ENCODE peak calls at places on chromosomes 13 and 19, in four cellular contexts. T, P, X and R are unnamed samples.

GRCh38 chr19:33047422-33047821 is 17.3 kb downstream of the RHPN2 start:
- DNase-seq in P (no peak), X (no peak), T (peak), R (no peak)

GRCh38 chr19:51688665-51689571 is 4.2 kb upstream of the SPACA6 start:
- DNase-seq in P (peak), X (peak), T (peak), R (peak)

GRCh38 chr19:18291019-18291524 is 9.7 kb upstream of the JUND start:
- DNase-seq in T (no peak), P (no peak), X (no peak), R (no peak)

GRCh38 chr19:18736415-18737336 is 53.2 kb downstream of the CRTC1 start:
- DNase-seq in P (no peak), X (no peak), T (peak), R (no peak)

GRCh38 chr13:80012281-80012680 is 328.6 kb downstream of the SPRY2 start:
- DNase-seq in P (no peak), T (no peak), X (no peak), R (peak)

GRCh38 chr13:31352467-31352866 is 152.7 kb downstream of the B3GLCT start:
- DNase-seq in P (no peak), X (no peak), T (no peak), R (no peak)

GRCh38 chr19:12778020-12778904 is 2.9 kb upstream of the HOOK2 start:
- DNase-seq in T (peak), P (no peak), X (no peak), R (peak)

GRCh38 chr19:54955356-54955755 is 8.0 kb upstream of the NLRP7 start:
- DNase-seq in X (no peak), T (no peak), P (no peak), R (no peak)

GRCh38 chr13:110258876-110259631 is 47.9 kb downstream of the COL4A1 start:
- DNase-seq in P (no peak), X (no peak), T (no peak), R (peak)

GRCh38 chr13:32019612-32020233 is 11.9 kb upstream of the FRY start:
- DNase-seq in P (no peak), T (peak), X (peak), R (peak)

GRCh38 chr19:1377176-1377964 is 6.3 kb upstream of the NDUFS7 start:
- DNase-seq in T (no peak), P (no peak), X (no peak), R (no peak)

GRCh38 chr13:52695856-52696255 is 43.2 kb downstream of the SUGT1 start:
- DNase-seq in T (no peak), X (no peak), P (no peak), R (no peak)

GRCh38 chr13:88246239-88246638 is 575.1 kb downstream of the SLITRK5 start:
- DNase-seq in P (no peak), T (no peak), X (no peak), R (no peak)

GRCh38 chr19:55145241-55145640 is 3.8 kb downstream of the TNNT1 start:
- DNase-seq in T (no peak), X (no peak), P (no peak), R (no peak)

GRCh38 chr13:78977311-78977710 is 318.4 kb upstream of the OBI1 start:
- DNase-seq in T (no peak), P (no peak), X (no peak), R (no peak)

GRCh38 chr19:2869618-2870017 is 2.5 kb downstream of the ZNF556 start:
- DNase-seq in P (no peak), X (no peak), T (no peak), R (no peak)

GRCh38 chr19:56091751-56092546 is 29.1 kb downstream of the ZNF787 start:
- DNase-seq in P (no peak), X (no peak), T (no peak), R (no peak)

GRCh38 chr19:41860419-41861097 is 503 bp downstream of the RPS19 start:
- DNase-seq in T (no peak), P (no peak), X (no peak), R (peak)

GRCh38 chr13:22693691-22694090 is 487.1 kb upstream of the SGCG start:
- DNase-seq in T (no peak), X (no peak), P (no peak), R (no peak)

GRCh38 chr13:45143346-45143751 is 23.0 kb downstream of the GTF2F2 start:
- DNase-seq in X (no peak), P (no peak), T (no peak), R (no peak)

GRCh38 chr13:60398949-60399589 is 2.0 kb downstream of the TDRD3 start:
- DNase-seq in P (no peak), T (peak), X (no peak), R (peak)

GRCh38 chr13:99955747-99956472 is 15.7 kb downstream of the ZIC5 start:
- DNase-seq in T (no peak), P (peak), X (no peak), R (no peak)

GRCh38 chr13:79434578-79434977 is 28.5 kb upstream of the RBM26 start:
- DNase-seq in X (no peak), T (no peak), P (no peak), R (peak)

GRCh38 chr19:51480590-51480989 is 2.3 kb downstream of the CEACAM18 start:
- DNase-seq in T (no peak), X (no peak), P (no peak), R (no peak)

GRCh38 chr13:62022369-62022768 is 606.7 kb upstream of the PCDH20 start:
- DNase-seq in T (no peak), X (no peak), P (no peak), R (no peak)

GRCh38 chr19:6239401-6239844 is 40.4 kb downstream of the MLLT1 start:
- DNase-seq in P (no peak), X (peak), T (no peak), R (peak)

GRCh38 chr19:36436531-36436930 is 18.1 kb upstream of the ZFP82 start:
- DNase-seq in P (no peak), T (no peak), X (no peak), R (no peak)

GRCh38 chr19:55197531-55197930 is 11.8 kb downstream of the PTPRH start:
- DNase-seq in X (no peak), P (no peak), T (no peak), R (no peak)

GRCh38 chr13:66359910-66360552 is 870.1 kb downstream of the PCDH9 start:
- DNase-seq in P (no peak), X (no peak), T (no peak), R (no peak)

GRCh38 chr13:66367356-66367755 is 862.8 kb downstream of the PCDH9 start:
- DNase-seq in P (no peak), X (no peak), T (no peak), R (no peak)

GRCh38 chr13:66362485-66362884 is 867.7 kb downstream of the PCDH9 start:
- DNase-seq in T (no peak), X (no peak), P (no peak), R (no peak)

GRCh38 chr13:66365101-66365500 is 865.0 kb downstream of the PCDH9 start:
- DNase-seq in P (no peak), T (no peak), X (no peak), R (no peak)

GRCh38 chr13:66364346-66364745 is 865.8 kb downstream of the PCDH9 start:
- DNase-seq in P (no peak), T (no peak), X (no peak), R (no peak)
- H3K4me3 ChIP-seq in P (no peak), T (no peak), X (no peak), R (no peak)

GRCh38 chr13:112658807-112659206 is 31.0 kb upstream of the ATP11A start:
- DNase-seq in T (no peak), X (no peak), P (no peak), R (no peak)
- H3K27ac ChIP-seq in T (no peak), X (no peak), P (no peak), R (no peak)

GRCh38 chr19:29711584-29712132 is 3.4 kb downstream of the C19orf12 start:
- DNase-seq in P (no peak), X (no peak), T (no peak), R (no peak)

GRCh38 chr19:29704562-29705558 is 10.2 kb downstream of the C19orf12 start:
- DNase-seq in P (no peak), X (no peak), T (no peak), R (no peak)

GRCh38 chr19:29706635-29707034 is 8.4 kb downstream of the C19orf12 start:
- DNase-seq in X (no peak), T (no peak), P (no peak), R (no peak)

GRCh38 chr19:29705706-29706105 is 9.4 kb downstream of the C19orf12 start:
- DNase-seq in T (no peak), P (no peak), X (no peak), R (no peak)

GRCh38 chr19:29708553-29709439 is 6.3 kb downstream of the C19orf12 start:
- DNase-seq in P (no peak), X (no peak), T (peak), R (no peak)
- TF ChIP-seq POLR2A in P (no peak), X (no peak), T (no peak), R (no peak)

DNA sequence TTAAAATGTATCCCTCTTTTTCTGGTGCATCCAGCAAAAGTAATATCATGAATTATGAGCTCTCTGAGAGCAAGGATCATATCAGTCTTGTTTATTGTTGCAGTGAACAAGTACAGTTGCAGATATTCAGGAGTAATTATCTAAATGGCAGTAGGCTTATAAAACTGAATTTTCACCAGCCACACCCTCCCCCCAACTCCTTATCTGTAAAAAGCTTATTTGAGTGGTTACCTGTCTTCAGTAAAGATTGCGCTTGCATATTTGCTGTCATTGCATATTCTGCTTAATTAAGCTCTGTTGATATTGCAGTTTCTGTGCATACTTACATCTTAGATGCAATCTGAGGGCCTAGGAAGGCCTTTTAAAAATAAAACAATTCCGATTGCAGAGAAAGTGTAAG is 87.3 kb downstream of the DNAJC15 start:
- DNase-seq in X (no peak), T (no peak), P (no peak), R (no peak)
- H3K4me3 ChIP-seq in X (no peak), T (no peak), P (no peak), R (no peak)

GRCh38 chr19:14435320-14436050 is 2.4 kb downstream of the PKN1 start:
- DNase-seq in T (no peak), P (no peak), X (no peak), R (no peak)
- H3K27ac ChIP-seq in T (peak), P (peak), X (peak), R (peak)

GRCh38 chr19:49490287-49491029 is 3.0 kb downstream of the RPL13A start:
- DNase-seq in T (no peak), X (no peak), P (no peak), R (no peak)

GRCh38 chr19:49488046-49488862 is 846 bp downstream of the RPL13A start:
- DNase-seq in P (no peak), T (no peak), X (no peak), R (peak)

GRCh38 chr19:49491030-49491803 is 3.8 kb downstream of the RPL13A start:
- DNase-seq in X (no peak), T (no peak), P (no peak), R (no peak)

GRCh38 chr19:49488863-49489537 is 1.6 kb downstream of the RPL13A start:
- DNase-seq in P (no peak), X (no peak), T (no peak), R (no peak)

GRCh38 chr19:49489601-49490167 is 2.3 kb downstream of the RPL13A start:
- DNase-seq in P (no peak), T (no peak), X (no peak), R (no peak)
- TF ChIP-seq POLR2A in P (no peak), T (no peak), X (no peak), R (peak)

GRCh38 chr13:27372896-27373295 is 51.5 kb upstream of the GTF3A start:
- DNase-seq in P (no peak), X (no peak), T (peak), R (no peak)
- H3K4me3 ChIP-seq in P (no peak), X (no peak), T (no peak), R (no peak)

GRCh38 chr19:16263115-16263839 is 61.3 kb upstream of the KLF2 start:
- DNase-seq in P (no peak), T (peak), X (no peak), R (no peak)
- H3K27ac ChIP-seq in P (no peak), T (no peak), X (no peak), R (no peak)

DNA sequence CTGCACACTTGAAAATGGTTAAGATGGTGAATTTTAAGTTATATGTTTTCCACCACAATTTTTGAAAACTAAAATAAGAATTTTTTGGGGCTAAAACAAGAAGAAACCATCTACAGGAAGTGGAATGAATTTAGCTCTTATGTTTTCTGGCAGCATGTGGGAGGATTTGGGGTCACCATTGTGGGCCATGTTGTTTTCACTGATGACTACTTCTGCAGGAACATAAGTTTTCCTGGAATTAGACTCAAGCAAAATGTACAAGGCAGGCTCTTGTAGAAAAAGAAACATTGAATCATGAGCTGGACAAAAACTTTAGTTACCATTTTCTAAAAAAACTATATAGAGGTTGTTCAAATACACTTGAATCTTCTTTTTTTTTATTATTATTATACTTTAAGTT is 125.3 kb upstream of the C1QTNF9B start:
- DNase-seq in P (no peak), X (no peak), T (no peak), R (no peak)
- TF ChIP-seq POLR2A in P (no peak), X (no peak), T (no peak), R (no peak)

GRCh38 chr13:51223284-51224270 is 1.4 kb downstream of the FAM124A start:
- DNase-seq in X (no peak), T (no peak), P (no peak), R (peak)
- H3K4me3 ChIP-seq in X (peak), T (peak), P (peak), R (peak)